ENCODE peak calls at places on chromosomes 5 and 9, in five cellular contexts. O is Peyer's patch, Q is Panc1, V is right atrium auricular region, M is left ventricle myocardium inferior. N is an unnamed sample.

GRCh38 chr5:149962040-149962439 is 1.5 kb downstream of the SLC26A2 start:
- DNase-seq in M (no peak), V (no peak), Q (peak; percentile 41), O (no peak), N (no peak)

GRCh38 chr9:109341561-109341960 is 20.7 kb upstream of the EPB41L4B start:
- DNase-seq in V (no peak), O (no peak), Q (no peak), M (no peak), N (peak; percentile 35)

GRCh38 chr5:21071986-21072385 is 1084.0 kb upstream of the CDH18 start:
- DNase-seq in V (no peak), M (no peak), Q (no peak), O (no peak), N (no peak)

GRCh38 chr9:38026021-38026809 is 42.8 kb downstream of the SHB start:
- DNase-seq in V (no peak), Q (peak; percentile 71), O (no peak), M (no peak), N (no peak)

GRCh38 chr5:110002652-110003051 is 312.9 kb downstream of the MAN2A1 start:
- DNase-seq in O (no peak), M (no peak), Q (no peak), V (no peak), N (no peak)

GRCh38 chr5:64939772-64940510 is 171.2 kb downstream of the CWC27 start:
- DNase-seq in Q (no peak), V (no peak), M (peak; percentile 12), O (no peak), N (no peak)

GRCh38 chr9:127351182-127352166 is 45.5 kb upstream of the SLC2A8 start:
- DNase-seq in O (no peak), M (no peak), Q (no peak), V (no peak), N (no peak)

GRCh38 chr5:157669701-157670097 is 1.6 kb upstream of the C5orf52 start:
- DNase-seq in O (no peak), M (no peak), V (no peak), Q (no peak), N (no peak)

GRCh38 chr5:155027993-155028629 is 14.6 kb downstream of the KIF4B start:
- DNase-seq in M (no peak), Q (no peak), O (no peak), V (no peak), N (no peak)

GRCh38 chr5:14359069-14360043 is 216.2 kb downstream of the TRIO start:
- DNase-seq in M (no peak), O (no peak), Q (no peak), V (no peak), N (no peak)

GRCh38 chr5:60604771-60605170 is 95.2 kb downstream of the DEPDC1B start:
- DNase-seq in O (no peak), V (no peak), M (no peak), Q (no peak), N (no peak)

GRCh38 chr5:132754947-132755346 is 7.7 kb downstream of the CCNI2 start:
- DNase-seq in M (no peak), Q (no peak), O (no peak), V (no peak), N (no peak)

GRCh38 chr9:124776952-124777645 is at the start of gene OLFML2A:
- DNase-seq in O (no peak), V (no peak), Q (no peak), M (no peak), N (no peak)

GRCh38 chr9:112546149-112547012 is 59.8 kb downstream of the KIAA1958 start:
- DNase-seq in V (no peak), M (no peak), O (no peak), Q (no peak), N (no peak)

GRCh38 chr9:3868012-3868411 is 342.2 kb upstream of the RFX3 start:
- DNase-seq in M (no peak), O (no peak), Q (no peak), V (no peak), N (no peak)

GRCh38 chr5:14959443-14960119 is 88.0 kb upstream of the ANKH start:
- DNase-seq in M (no peak), Q (peak; percentile 64), V (no peak), O (no peak), N (no peak)

DNA sequence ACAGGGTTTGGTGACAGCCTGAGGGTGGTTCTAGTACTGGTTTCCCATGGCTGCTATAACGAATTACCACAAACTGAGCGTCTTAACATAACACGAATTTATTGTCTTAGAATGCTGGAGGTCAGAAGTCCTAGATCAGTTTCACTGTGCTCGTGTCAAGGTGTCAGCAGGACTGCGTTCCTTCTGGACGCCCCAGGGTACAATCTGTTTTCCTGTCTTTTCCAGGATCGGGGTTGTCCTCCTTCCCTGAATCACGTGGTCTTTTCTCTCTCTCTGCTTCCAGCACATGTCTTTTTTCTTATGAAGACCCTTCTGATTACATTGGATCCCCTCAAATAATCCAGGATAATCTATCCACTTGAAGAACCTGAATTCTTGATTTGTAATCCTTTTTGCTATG is 291.7 kb upstream of the PANK3 start:
- DNase-seq in M (no peak), Q (no peak), V (no peak), O (no peak), N (no peak)
- H3K4me3 ChIP-seq in M (no peak overlapping the region), Q (no peak overlapping the region), V (no peak overlapping the region), O (no peak overlapping the region), N (no peak overlapping the region)

GRCh38 chr9:33125871-33126822 is 41.0 kb downstream of the B4GALT1 start:
- DNase-seq in O (peak; percentile 61), Q (no peak), V (no peak), M (no peak), N (no peak)

GRCh38 chr9:33123632-33124031 is 43.5 kb downstream of the B4GALT1 start:
- DNase-seq in M (no peak), O (no peak), V (no peak), Q (no peak), N (no peak)

GRCh38 chr9:33124046-33124445 is 43.1 kb downstream of the B4GALT1 start:
- DNase-seq in V (no peak), O (no peak), Q (no peak), M (no peak), N (no peak)

GRCh38 chr9:33125441-33125840 is 41.7 kb downstream of the B4GALT1 start:
- DNase-seq in M (no peak), O (no peak), Q (no peak), V (no peak), N (no peak)

GRCh38 chr9:33124716-33125378 is 42.3 kb downstream of the B4GALT1 start:
- DNase-seq in O (peak; percentile 47), M (no peak), Q (no peak), V (no peak), N (no peak)
- H3K27ac ChIP-seq in O (no peak overlapping the region), M (peak overlapping the region; percentile 33), Q (no peak overlapping the region), V (peak overlapping the region; percentile 38), N (no peak overlapping the region)

DNA sequence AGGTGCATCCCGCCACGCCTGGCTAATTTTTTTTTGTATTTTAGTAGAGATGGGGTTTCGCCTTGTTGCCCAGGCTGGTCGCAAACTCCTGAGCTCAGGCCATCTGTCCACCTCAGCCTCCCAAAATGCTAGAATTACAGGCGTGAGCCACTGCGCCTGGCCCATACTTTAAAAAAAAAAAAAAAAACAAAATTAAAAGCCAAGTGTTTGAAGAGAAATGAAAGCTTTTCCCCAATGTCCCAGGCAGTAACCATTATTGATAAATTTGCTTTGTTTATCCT is 9.5 kb downstream of the PRRC2B start:
- DNase-seq in V (no peak), Q (no peak), O (no peak), M (no peak), N (no peak)
- H3K4me1 ChIP-seq in V (no peaks in the 10 kb centered on the region), Q (peaks cover 74% of the 10 kb centered on the region), O (peaks cover 28% of the 10 kb centered on the region), M (peaks cover 100% of the 10 kb centered on the region), N (peaks cover 68% of the 10 kb centered on the region)

GRCh38 chr5:88923623-88924619 is 40.9 kb upstream of the MEF2C start:
- DNase-seq in M (no peak), Q (no peak), O (no peak), V (no peak), N (no peak)
- H3K4me3 ChIP-seq in M (no peak overlapping the region), Q (no peak overlapping the region), O (no peak overlapping the region), V (no peak overlapping the region), N (no peak overlapping the region)

GRCh38 chr5:139971202-139971725 is 71.8 kb downstream of the NRG2 start:
- DNase-seq in V (no peak), O (no peak), M (no peak), Q (no peak), N (no peak)

GRCh38 chr5:139967353-139967752 is 75.7 kb downstream of the NRG2 start:
- DNase-seq in V (no peak), O (no peak), M (no peak), Q (no peak), N (no peak)

GRCh38 chr5:139966856-139967255 is 76.2 kb downstream of the NRG2 start:
- DNase-seq in O (no peak), V (no peak), Q (no peak), M (no peak), N (no peak)

GRCh38 chr5:139969318-139969717 is 73.8 kb downstream of the NRG2 start:
- DNase-seq in O (no peak), V (no peak), M (no peak), Q (no peak), N (no peak)

DNA sequence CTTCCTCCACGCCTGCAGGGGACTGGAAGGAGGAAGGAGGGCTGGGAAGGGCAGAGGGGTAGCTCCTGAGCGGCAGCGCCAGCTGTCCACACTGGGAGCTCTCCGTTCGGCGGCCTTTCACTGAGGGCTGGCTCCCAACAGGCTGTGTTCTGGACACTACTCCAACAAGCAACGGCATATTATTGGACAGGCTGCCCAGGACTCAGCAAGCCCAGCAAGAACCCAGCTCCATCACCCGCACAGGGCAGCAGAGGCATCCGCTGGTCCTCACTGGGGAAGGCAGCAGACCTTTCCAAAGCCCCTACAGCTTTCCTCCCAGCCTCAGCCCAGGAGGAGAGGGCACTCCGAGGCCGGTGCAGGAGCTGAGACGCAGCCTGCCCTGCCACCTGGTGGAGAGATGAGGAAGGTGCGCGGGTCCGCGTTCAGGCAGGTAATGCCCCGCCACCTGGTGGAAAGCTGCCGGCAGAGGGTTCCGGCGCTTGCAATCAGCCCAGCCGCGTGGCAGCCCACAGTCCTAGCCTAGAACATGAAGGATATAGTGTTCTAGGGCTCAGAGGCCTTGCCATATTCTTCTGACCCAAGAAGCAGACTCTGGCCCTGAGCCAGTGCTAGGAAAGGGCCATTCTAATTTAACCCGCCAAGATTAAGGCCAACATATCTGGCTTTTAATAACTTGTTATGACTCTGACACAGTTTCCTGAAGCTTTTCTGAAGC is 74.4 kb downstream of the NRG2 start:
- DNase-seq in Q (peak; percentile 72), M (peak; percentile 85), O (peak; percentile 82), V (peak; percentile 85), N (peak; percentile 21)
- H3K27ac ChIP-seq in Q (no peak overlapping the region), M (peak overlapping the region; percentile 24), O (no peak overlapping the region), V (no peak overlapping the region), N (no peak overlapping the region)

DNA sequence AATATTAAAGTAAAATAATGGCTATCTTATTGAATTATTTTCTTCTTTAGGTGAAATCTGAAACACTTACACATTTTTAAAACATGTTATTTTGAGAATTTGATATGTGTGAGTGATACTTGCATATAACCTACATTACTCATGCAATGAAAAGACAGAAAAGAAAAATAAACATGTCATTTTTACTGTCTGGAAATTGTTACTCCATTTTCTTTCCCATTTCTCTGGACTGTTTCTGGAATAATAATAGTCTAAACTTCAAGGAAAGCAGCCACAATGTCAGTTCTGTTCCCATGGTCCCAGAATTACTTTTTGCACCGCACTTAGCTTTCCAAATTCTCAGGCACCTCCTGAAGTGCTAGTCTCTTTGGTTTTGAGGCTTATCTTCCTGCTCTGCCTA is 145.5 kb downstream of the PRR16 start:
- DNase-seq in V (no peak), M (no peak), O (no peak), Q (no peak), N (no peak)
- H3K4me1 ChIP-seq in V (no peaks in the 10 kb centered on the region), M (peaks cover 15% of the 10 kb centered on the region), O (no peaks in the 10 kb centered on the region), Q (no peaks in the 10 kb centered on the region), N (peaks cover 15% of the 10 kb centered on the region)

N was measured in keratinocyte.